ENCODE peak calls at places on chromosome 17, in ten cellular contexts. One of them, this sample, is unnamed.

GRCh38 chr17:60473788-60474187 is 51.5 kb downstream of the CHCT1 start:
- DNase-seq in substantia nigra: no peak
- DNase-seq in effector memory CD8-positive, alpha-beta T cell: no peak
- DNase-seq in progenitor cell of endocrine pancreas: no peak
- DNase-seq in stromal cell of bone marrow: no peak
- DNase-seq in HT1080: no peak
- DNase-seq in activated naive CD8-positive, alpha-beta T cell treated with anti-CD3 and anti-CD28 coated beads, Interleukin-2, amount 50 U/mL, for 24 hours: no peak
- DNase-seq in nucleus accumbens: no peak
- DNase-seq in NAMALWA: no peak
- DNase-seq in GM12892: no peak
- DNase-seq in this sample: peak

GRCh38 chr17:57905875-57906455 is 49.2 kb downstream of the CUEDC1 start:
- DNase-seq in substantia nigra: no peak
- DNase-seq in effector memory CD8-positive, alpha-beta T cell: no peak
- DNase-seq in progenitor cell of endocrine pancreas: no peak
- DNase-seq in stromal cell of bone marrow: no peak
- DNase-seq in HT1080: no peak
- DNase-seq in activated naive CD8-positive, alpha-beta T cell treated with anti-CD3 and anti-CD28 coated beads, Interleukin-2, amount 50 U/mL, for 24 hours: no peak
- DNase-seq in nucleus accumbens: no peak
- DNase-seq in NAMALWA: no peak
- DNase-seq in GM12892: no peak
- DNase-seq in this sample: no peak

GRCh38 chr17:35731932-35732805 is 730 bp downstream of the RASL10B start:
- DNase-seq in substantia nigra: peak
- DNase-seq in effector memory CD8-positive, alpha-beta T cell: no peak
- DNase-seq in progenitor cell of endocrine pancreas: no peak
- DNase-seq in stromal cell of bone marrow: no peak
- DNase-seq in HT1080: no peak
- DNase-seq in activated naive CD8-positive, alpha-beta T cell treated with anti-CD3 and anti-CD28 coated beads, Interleukin-2, amount 50 U/mL, for 24 hours: no peak
- DNase-seq in nucleus accumbens: no peak
- DNase-seq in NAMALWA: no peak
- DNase-seq in GM12892: no peak
- DNase-seq in this sample: no peak

GRCh38 chr17:35486920-35487727 is 38.6 kb upstream of the SLFN13 start:
- DNase-seq in substantia nigra: no peak
- DNase-seq in effector memory CD8-positive, alpha-beta T cell: peak
- DNase-seq in progenitor cell of endocrine pancreas: no peak
- DNase-seq in stromal cell of bone marrow: peak
- DNase-seq in HT1080: peak
- DNase-seq in activated naive CD8-positive, alpha-beta T cell treated with anti-CD3 and anti-CD28 coated beads, Interleukin-2, amount 50 U/mL, for 24 hours: peak
- DNase-seq in nucleus accumbens: no peak
- DNase-seq in NAMALWA: no peak
- DNase-seq in GM12892: peak
- DNase-seq in this sample: no peak

GRCh38 chr17:27430882-27431491 is 25.3 kb upstream of the KSR1 start:
- DNase-seq in substantia nigra: peak
- DNase-seq in effector memory CD8-positive, alpha-beta T cell: no peak
- DNase-seq in progenitor cell of endocrine pancreas: peak
- DNase-seq in stromal cell of bone marrow: no peak
- DNase-seq in HT1080: peak
- DNase-seq in activated naive CD8-positive, alpha-beta T cell treated with anti-CD3 and anti-CD28 coated beads, Interleukin-2, amount 50 U/mL, for 24 hours: peak
- DNase-seq in nucleus accumbens: no peak
- DNase-seq in NAMALWA: peak
- DNase-seq in GM12892: no peak
- DNase-seq in this sample: peak

GRCh38 chr17:187130-187529 is 5.7 kb upstream of the DOC2B start:
- DNase-seq in substantia nigra: no peak
- DNase-seq in effector memory CD8-positive, alpha-beta T cell: no peak
- DNase-seq in progenitor cell of endocrine pancreas: no peak
- DNase-seq in stromal cell of bone marrow: no peak
- DNase-seq in HT1080: no peak
- DNase-seq in activated naive CD8-positive, alpha-beta T cell treated with anti-CD3 and anti-CD28 coated beads, Interleukin-2, amount 50 U/mL, for 24 hours: no peak
- DNase-seq in nucleus accumbens: no peak
- DNase-seq in NAMALWA: no peak
- DNase-seq in GM12892: no peak
- DNase-seq in this sample: no peak

GRCh38 chr17:15403276-15403939 is 62.0 kb upstream of the TEKT3 start:
- DNase-seq in substantia nigra: no peak
- DNase-seq in effector memory CD8-positive, alpha-beta T cell: no peak
- DNase-seq in progenitor cell of endocrine pancreas: no peak
- DNase-seq in stromal cell of bone marrow: no peak
- DNase-seq in HT1080: no peak
- DNase-seq in activated naive CD8-positive, alpha-beta T cell treated with anti-CD3 and anti-CD28 coated beads, Interleukin-2, amount 50 U/mL, for 24 hours: no peak
- DNase-seq in nucleus accumbens: no peak
- DNase-seq in NAMALWA: no peak
- DNase-seq in GM12892: no peak
- DNase-seq in this sample: no peak

GRCh38 chr17:19720631-19721426 is 4.4 kb upstream of the SLC47A2 start:
- DNase-seq in substantia nigra: no peak
- DNase-seq in effector memory CD8-positive, alpha-beta T cell: no peak
- DNase-seq in progenitor cell of endocrine pancreas: no peak
- DNase-seq in stromal cell of bone marrow: no peak
- DNase-seq in HT1080: no peak
- DNase-seq in activated naive CD8-positive, alpha-beta T cell treated with anti-CD3 and anti-CD28 coated beads, Interleukin-2, amount 50 U/mL, for 24 hours: no peak
- DNase-seq in nucleus accumbens: no peak
- DNase-seq in NAMALWA: no peak
- DNase-seq in GM12892: no peak
- DNase-seq in this sample: no peak

GRCh38 chr17:65055280-65055707 is 1.2 kb downstream of the GNA13 start:
- DNase-seq in substantia nigra: no peak
- DNase-seq in effector memory CD8-positive, alpha-beta T cell: no peak
- DNase-seq in progenitor cell of endocrine pancreas: no peak
- DNase-seq in stromal cell of bone marrow: no peak
- DNase-seq in HT1080: no peak
- DNase-seq in activated naive CD8-positive, alpha-beta T cell treated with anti-CD3 and anti-CD28 coated beads, Interleukin-2, amount 50 U/mL, for 24 hours: no peak
- DNase-seq in nucleus accumbens: no peak
- DNase-seq in NAMALWA: no peak
- DNase-seq in GM12892: no peak
- DNase-seq in this sample: no peak

GRCh38 chr17:80611831-80612230 is 67.2 kb downstream of the RPTOR start:
- DNase-seq in substantia nigra: no peak
- DNase-seq in effector memory CD8-positive, alpha-beta T cell: no peak
- DNase-seq in progenitor cell of endocrine pancreas: no peak
- DNase-seq in stromal cell of bone marrow: no peak
- DNase-seq in HT1080: no peak
- DNase-seq in activated naive CD8-positive, alpha-beta T cell treated with anti-CD3 and anti-CD28 coated beads, Interleukin-2, amount 50 U/mL, for 24 hours: no peak
- DNase-seq in nucleus accumbens: no peak
- DNase-seq in NAMALWA: no peak
- DNase-seq in GM12892: no peak
- DNase-seq in this sample: no peak

GRCh38 chr17:21049457-21049856 is 6.6 kb upstream of the USP22 start:
- DNase-seq in substantia nigra: no peak
- DNase-seq in effector memory CD8-positive, alpha-beta T cell: no peak
- DNase-seq in progenitor cell of endocrine pancreas: no peak
- DNase-seq in stromal cell of bone marrow: no peak
- DNase-seq in HT1080: no peak
- DNase-seq in activated naive CD8-positive, alpha-beta T cell treated with anti-CD3 and anti-CD28 coated beads, Interleukin-2, amount 50 U/mL, for 24 hours: no peak
- DNase-seq in nucleus accumbens: no peak
- DNase-seq in NAMALWA: no peak
- DNase-seq in GM12892: no peak
- DNase-seq in this sample: no peak

This sample was measured in AG09319.